ENCODE peak calls at places on chromosome 19, in six cellular contexts. One of them, this sample, is unnamed.
A peak's percentile ranks its signal among the peaks of the same experiment; 100 is the strongest.

GRCh38 chr19:1265611-1266115 is 3.5 kb upstream of the CIRBP start:
- DNase-seq in smooth muscle cell of the brain vasculature: no peak
- DNase-seq in GM03348: peak; percentile 70
- DNase-seq in NCI-H2029: no peak
- DNase-seq in CD8-positive, alpha-beta memory T cell: peak; percentile 40
- DNase-seq in thoracic aorta: peak; percentile 87
- DNase-seq in this sample: peak; percentile 85

GRCh38 chr19:28242317-28242927 is 970.5 kb downstream of the UQCRFS1 start:
- DNase-seq in smooth muscle cell of the brain vasculature: peak; percentile 4
- DNase-seq in thoracic aorta: no peak
- DNase-seq in CD8-positive, alpha-beta memory T cell: no peak
- DNase-seq in NCI-H2029: peak; percentile 23
- DNase-seq in GM03348: peak; percentile 66
- DNase-seq in this sample: peak; percentile 16

GRCh38 chr19:6023085-6023682 is 45.2 kb upstream of the RANBP3 start:
- DNase-seq in smooth muscle cell of the brain vasculature: no peak
- DNase-seq in NCI-H2029: no peak
- DNase-seq in GM03348: peak; percentile 50
- DNase-seq in thoracic aorta: no peak
- DNase-seq in CD8-positive, alpha-beta memory T cell: no peak
- DNase-seq in this sample: peak; percentile 14

GRCh38 chr19:4754248-4754647 is 30.6 kb upstream of the DPP9 start:
- DNase-seq in thoracic aorta: no peak
- DNase-seq in NCI-H2029: peak; percentile 30
- DNase-seq in GM03348: no peak
- DNase-seq in smooth muscle cell of the brain vasculature: no peak
- DNase-seq in CD8-positive, alpha-beta memory T cell: no peak
- DNase-seq in this sample: peak; percentile 30

GRCh38 chr19:42201489-42202289 is 15.8 kb downstream of the DEDD2 start:
- DNase-seq in CD8-positive, alpha-beta memory T cell: peak; percentile 65
- DNase-seq in GM03348: no peak
- DNase-seq in NCI-H2029: no peak
- DNase-seq in smooth muscle cell of the brain vasculature: no peak
- DNase-seq in thoracic aorta: no peak
- DNase-seq in this sample: peak; percentile 75

GRCh38 chr19:27822336-27822735 is 1390.6 kb downstream of the UQCRFS1 start:
- DNase-seq in CD8-positive, alpha-beta memory T cell: no peak
- DNase-seq in GM03348: no peak
- DNase-seq in smooth muscle cell of the brain vasculature: no peak
- DNase-seq in NCI-H2029: no peak
- DNase-seq in thoracic aorta: no peak
- DNase-seq in this sample: no peak

GRCh38 chr19:41367848-41368301 is 3.9 kb upstream of the B9D2 start:
- DNase-seq in GM03348: peak; percentile 63
- DNase-seq in NCI-H2029: no peak
- DNase-seq in smooth muscle cell of the brain vasculature: no peak
- DNase-seq in CD8-positive, alpha-beta memory T cell: no peak
- DNase-seq in thoracic aorta: no peak
- DNase-seq in this sample: peak; percentile 69

GRCh38 chr19:44891016-44891882 is at the start of gene TOMM40:
- DNase-seq in CD8-positive, alpha-beta memory T cell: no peak
- DNase-seq in NCI-H2029: peak; percentile 100
- DNase-seq in GM03348: peak; percentile 24
- DNase-seq in thoracic aorta: peak; percentile 99
- DNase-seq in smooth muscle cell of the brain vasculature: no peak
- DNase-seq in this sample: no peak

GRCh38 chr19:2261438-2262172 is 5.4 kb upstream of the JSRP1 start:
- DNase-seq in GM03348: no peak
- DNase-seq in NCI-H2029: no peak
- DNase-seq in thoracic aorta: no peak
- DNase-seq in smooth muscle cell of the brain vasculature: no peak
- DNase-seq in CD8-positive, alpha-beta memory T cell: peak; percentile 44
- DNase-seq in this sample: peak; percentile 54

GRCh38 chr19:12774588-12775555 is at the start of gene HOOK2:
- DNase-seq in GM03348: no peak
- DNase-seq in thoracic aorta: no peak
- DNase-seq in NCI-H2029: peak; percentile 98
- DNase-seq in smooth muscle cell of the brain vasculature: no peak
- DNase-seq in CD8-positive, alpha-beta memory T cell: no peak
- DNase-seq in this sample: no peak

GRCh38 chr19:10430505-10431253 is 10.3 kb downstream of the PDE4A start:
- DNase-seq in thoracic aorta: no peak
- DNase-seq in GM03348: peak; percentile 95
- DNase-seq in smooth muscle cell of the brain vasculature: no peak
- DNase-seq in CD8-positive, alpha-beta memory T cell: no peak
- DNase-seq in NCI-H2029: no peak
- DNase-seq in this sample: no peak

GRCh38 chr19:10976200-10976892 is 15.5 kb downstream of the SMARCA4 start:
- DNase-seq in smooth muscle cell of the brain vasculature: no peak
- DNase-seq in thoracic aorta: no peak
- DNase-seq in CD8-positive, alpha-beta memory T cell: no peak
- DNase-seq in NCI-H2029: no peak
- DNase-seq in GM03348: no peak
- DNase-seq in this sample: no peak

GRCh38 chr19:33551676-33552075 is 30.1 kb upstream of the PEPD start:
- DNase-seq in smooth muscle cell of the brain vasculature: no peak
- DNase-seq in GM03348: no peak
- DNase-seq in thoracic aorta: no peak
- DNase-seq in NCI-H2029: no peak
- DNase-seq in CD8-positive, alpha-beta memory T cell: no peak
- DNase-seq in this sample: no peak

GRCh38 chr19:1255186-1256161 is 7.1 kb downstream of the MIDN start:
- DNase-seq in GM03348: no peak
- DNase-seq in NCI-H2029: no peak
- DNase-seq in smooth muscle cell of the brain vasculature: no peak
- DNase-seq in CD8-positive, alpha-beta memory T cell: no peak
- DNase-seq in thoracic aorta: no peak
- DNase-seq in this sample: no peak

GRCh38 chr19:35404879-35405622 is 34.2 kb downstream of the GPR42 start:
- DNase-seq in GM03348: peak; percentile 76
- DNase-seq in NCI-H2029: no peak
- DNase-seq in CD8-positive, alpha-beta memory T cell: no peak
- DNase-seq in thoracic aorta: peak; percentile 17
- DNase-seq in smooth muscle cell of the brain vasculature: no peak
- DNase-seq in this sample: no peak

GRCh38 chr19:38842439-38843174 is 7.2 kb downstream of the HNRNPL start:
- DNase-seq in CD8-positive, alpha-beta memory T cell: peak; percentile 78
- DNase-seq in thoracic aorta: no peak
- DNase-seq in GM03348: peak; percentile 0
- DNase-seq in smooth muscle cell of the brain vasculature: no peak
- DNase-seq in NCI-H2029: no peak
- DNase-seq in this sample: no peak

GRCh38 chr19:13689050-13689449 is 75.3 kb upstream of the MRI1 start:
- DNase-seq in smooth muscle cell of the brain vasculature: no peak
- DNase-seq in thoracic aorta: no peak
- DNase-seq in CD8-positive, alpha-beta memory T cell: no peak
- DNase-seq in GM03348: peak; percentile 31
- DNase-seq in NCI-H2029: peak; percentile 10
- DNase-seq in this sample: no peak

GRCh38 chr19:53131732-53132131 is 978 bp downstream of the ZNF415 start:
- DNase-seq in NCI-H2029: no peak
- DNase-seq in thoracic aorta: no peak
- DNase-seq in GM03348: no peak
- DNase-seq in CD8-positive, alpha-beta memory T cell: no peak
- DNase-seq in smooth muscle cell of the brain vasculature: no peak
- DNase-seq in this sample: no peak

GRCh38 chr19:46049597-46049996 is 8.8 kb upstream of the IGFL4 start:
- DNase-seq in smooth muscle cell of the brain vasculature: no peak
- DNase-seq in NCI-H2029: no peak
- DNase-seq in GM03348: no peak
- DNase-seq in thoracic aorta: no peak
- DNase-seq in CD8-positive, alpha-beta memory T cell: no peak
- DNase-seq in this sample: no peak